ENCODE peak calls at places on chromosome 9, in four cellular contexts. One of them, this sample, is unnamed. For H3K9me1, the result is how much of the 10 kb centered on the place peaks cover.

GRCh38 chr9:3238241-3238640 is 287.6 kb downstream of the RFX3 start:
- DNase-seq in IMR-90: peak
- DNase-seq in endothelial cell of umbilical vein: no peak
- DNase-seq in K562: no peak
- DNase-seq in this sample: no peak

GRCh38 chr9:130732131-130732530 is 38.6 kb downstream of the EXOSC2 start:
- DNase-seq in IMR-90: peak
- DNase-seq in endothelial cell of umbilical vein: peak
- DNase-seq in K562: peak
- DNase-seq in this sample: no peak

GRCh38 chr9:14710804-14711203 is 11.7 kb downstream of the CER1 start:
- DNase-seq in IMR-90: peak
- DNase-seq in endothelial cell of umbilical vein: no peak
- DNase-seq in K562: no peak
- DNase-seq in this sample: peak

GRCh38 chr9:33868430-33869000 is 51.6 kb downstream of the UBE2R2 start:
- DNase-seq in IMR-90: peak
- DNase-seq in endothelial cell of umbilical vein: peak
- DNase-seq in K562: no peak
- DNase-seq in this sample: no peak

GRCh38 chr9:123268950-123269302 is 540 bp upstream of the STRBP start:
- DNase-seq in IMR-90: no peak
- DNase-seq in endothelial cell of umbilical vein: no peak
- DNase-seq in K562: no peak
- DNase-seq in this sample: no peak

GRCh38 chr9:109477269-109478203 is 20.6 kb downstream of the PTPN3 start:
- DNase-seq in IMR-90: no peak
- DNase-seq in endothelial cell of umbilical vein: no peak
- DNase-seq in K562: no peak
- DNase-seq in this sample: no peak

GRCh38 chr9:129630967-129631672 is 5.2 kb downstream of the NTMT1 start:
- DNase-seq in IMR-90: peak
- DNase-seq in endothelial cell of umbilical vein: no peak
- DNase-seq in K562: no peak
- DNase-seq in this sample: no peak

GRCh38 chr9:129206921-129207320 is 28.9 kb upstream of the IER5L start:
- DNase-seq in IMR-90: no peak
- DNase-seq in endothelial cell of umbilical vein: no peak
- DNase-seq in K562: no peak
- DNase-seq in this sample: no peak

GRCh38 chr9:114098660-114099522 is at the start of gene KIF12:
- DNase-seq in IMR-90: no peak
- DNase-seq in endothelial cell of umbilical vein: no peak
- DNase-seq in K562: peak
- DNase-seq in this sample: no peak

GRCh38 chr9:129568560-129569505 is 52.1 kb downstream of the C9orf50 start:
- DNase-seq in IMR-90: no peak
- DNase-seq in endothelial cell of umbilical vein: no peak
- DNase-seq in K562: peak
- DNase-seq in this sample: no peak

GRCh38 chr9:35553670-35554543 is 51.2 kb upstream of the TESK1 start:
- DNase-seq in IMR-90: peak
- DNase-seq in endothelial cell of umbilical vein: peak
- DNase-seq in K562: peak
- DNase-seq in this sample: no peak

GRCh38 chr9:20835364-20836286 is 151.6 kb downstream of the FOCAD start:
- DNase-seq in IMR-90: peak
- DNase-seq in endothelial cell of umbilical vein: no peak
- DNase-seq in K562: no peak
- DNase-seq in this sample: no peak

GRCh38 chr9:93127395-93127911 is 6.6 kb downstream of the NINJ1 start:
- DNase-seq in IMR-90: no peak
- DNase-seq in endothelial cell of umbilical vein: no peak
- DNase-seq in K562: no peak
- DNase-seq in this sample: no peak

GRCh38 chr9:109159583-109159982 is 7.5 kb downstream of the FRRS1L start:
- DNase-seq in IMR-90: no peak
- DNase-seq in endothelial cell of umbilical vein: no peak
- DNase-seq in K562: no peak
- DNase-seq in this sample: no peak

GRCh38 chr9:78763424-78763823 is 466.5 kb downstream of the PSAT1 start:
- DNase-seq in IMR-90: no peak
- DNase-seq in endothelial cell of umbilical vein: no peak
- DNase-seq in K562: no peak
- DNase-seq in this sample: no peak

GRCh38 chr9:112863214-112863613 is 27.5 kb downstream of the SLC46A2 start:
- DNase-seq in IMR-90: peak
- DNase-seq in endothelial cell of umbilical vein: no peak
- DNase-seq in K562: no peak
- DNase-seq in this sample: no peak

GRCh38 chr9:71774917-71775316 is 6.6 kb upstream of the CEMIP2 start:
- DNase-seq in IMR-90: no peak
- DNase-seq in endothelial cell of umbilical vein: no peak
- DNase-seq in K562: no peak
- DNase-seq in this sample: no peak

GRCh38 chr9:109110326-109111014 is 9.3 kb downstream of the TMEM245 start:
- DNase-seq in IMR-90: peak
- DNase-seq in endothelial cell of umbilical vein: peak
- DNase-seq in K562: no peak
- DNase-seq in this sample: no peak

GRCh38 chr9:12554636-12555035 is 138.5 kb upstream of the TYRP1 start:
- DNase-seq in IMR-90: peak
- DNase-seq in endothelial cell of umbilical vein: peak
- DNase-seq in K562: no peak
- DNase-seq in this sample: no peak

GRCh38 chr9:115208503-115208902 is 90.5 kb upstream of the TNC start:
- DNase-seq in IMR-90: peak
- DNase-seq in endothelial cell of umbilical vein: no peak
- DNase-seq in K562: no peak
- DNase-seq in this sample: no peak

GRCh38 chr9:72932669-72933068 is 20.2 kb downstream of the ALDH1A1 start:
- DNase-seq in IMR-90: no peak
- DNase-seq in endothelial cell of umbilical vein: no peak
- DNase-seq in K562: no peak
- DNase-seq in this sample: no peak

GRCh38 chr9:134361426-134361825 is 35.2 kb downstream of the RXRA start:
- DNase-seq in IMR-90: no peak
- DNase-seq in endothelial cell of umbilical vein: no peak
- DNase-seq in K562: no peak
- DNase-seq in this sample: no peak

GRCh38 chr9:34659592-34660253 is 2.7 kb downstream of the CCL27 start:
- DNase-seq in IMR-90: peak
- DNase-seq in endothelial cell of umbilical vein: no peak
- DNase-seq in K562: no peak
- DNase-seq in this sample: peak

GRCh38 chr9:97563458-97564135 is 62.1 kb downstream of the TMOD1 start:
- DNase-seq in IMR-90: no peak
- DNase-seq in endothelial cell of umbilical vein: peak
- DNase-seq in K562: no peak
- DNase-seq in this sample: no peak

GRCh38 chr9:108972626-108973209 is 38.5 kb downstream of the ABITRAM start:
- DNase-seq in IMR-90: peak
- DNase-seq in endothelial cell of umbilical vein: no peak
- DNase-seq in K562: no peak
- DNase-seq in this sample: no peak

GRCh38 chr9:69585571-69585970 is 86.6 kb downstream of the APBA1 start:
- DNase-seq in IMR-90: no peak
- DNase-seq in endothelial cell of umbilical vein: no peak
- DNase-seq in K562: no peak
- DNase-seq in this sample: no peak

GRCh38 chr9:113580041-113580953 is 116.8 kb downstream of the RGS3 start:
- DNase-seq in IMR-90: peak
- DNase-seq in endothelial cell of umbilical vein: peak
- DNase-seq in K562: no peak
- DNase-seq in this sample: no peak

GRCh38 chr9:113677057-113677456 is 199.1 kb upstream of the ZNF618 start:
- DNase-seq in IMR-90: no peak
- DNase-seq in endothelial cell of umbilical vein: no peak
- DNase-seq in K562: no peak
- DNase-seq in this sample: no peak

GRCh38 chr9:23342296-23342695 is 483.7 kb downstream of the ELAVL2 start:
- DNase-seq in IMR-90: no peak
- DNase-seq in endothelial cell of umbilical vein: peak
- DNase-seq in K562: no peak
- DNase-seq in this sample: no peak

GRCh38 chr9:76900884-76901440 is 5.0 kb downstream of the PRUNE2 start:
- DNase-seq in IMR-90: no peak
- DNase-seq in endothelial cell of umbilical vein: no peak
- DNase-seq in K562: no peak
- DNase-seq in this sample: no peak

GRCh38 chr9:33234511-33235467 is 5.2 kb upstream of the SPINK4 start:
- DNase-seq in IMR-90: peak
- DNase-seq in endothelial cell of umbilical vein: no peak
- DNase-seq in K562: no peak
- DNase-seq in this sample: no peak

GRCh38 chr9:95609426-95609825 is 92.7 kb upstream of the PTCH1 start:
- DNase-seq in IMR-90: no peak
- DNase-seq in endothelial cell of umbilical vein: no peak
- DNase-seq in K562: no peak
- DNase-seq in this sample: no peak

GRCh38 chr9:92954886-92955285 is 7.6 kb downstream of the FGD3 start:
- DNase-seq in IMR-90: no peak
- DNase-seq in endothelial cell of umbilical vein: no peak
- DNase-seq in K562: no peak
- DNase-seq in this sample: no peak

GRCh38 chr9:75699017-75699416 is 191.5 kb upstream of the PCSK5 start:
- DNase-seq in IMR-90: no peak
- DNase-seq in endothelial cell of umbilical vein: no peak
- DNase-seq in K562: no peak
- DNase-seq in this sample: no peak

GRCh38 chr9:12790883-12791282 is 16.1 kb downstream of the LURAP1L start:
- DNase-seq in IMR-90: no peak
- DNase-seq in endothelial cell of umbilical vein: no peak
- DNase-seq in K562: no peak
- DNase-seq in this sample: no peak

GRCh38 chr9:27385606-27386005 is 88.7 kb upstream of the EQTN start:
- DNase-seq in IMR-90: no peak
- DNase-seq in endothelial cell of umbilical vein: no peak
- DNase-seq in K562: no peak
- DNase-seq in this sample: no peak

GRCh38 chr9:5416962-5417361 is 20.8 kb downstream of the PLGRKT start:
- DNase-seq in IMR-90: no peak
- DNase-seq in endothelial cell of umbilical vein: no peak
- DNase-seq in K562: no peak
- DNase-seq in this sample: no peak

GRCh38 chr9:130780865-130781504 is 54.1 kb upstream of the ABL1 start:
- DNase-seq in IMR-90: peak
- DNase-seq in endothelial cell of umbilical vein: no peak
- DNase-seq in K562: no peak
- DNase-seq in this sample: no peak

GRCh38 chr9:21933865-21934264 is 60.3 kb downstream of the CDKN2A start:
- DNase-seq in IMR-90: peak
- DNase-seq in endothelial cell of umbilical vein: no peak
- DNase-seq in K562: no peak
- DNase-seq in this sample: no peak

GRCh38 chr9:94804917-94805544 is 78.5 kb downstream of the AOPEP start:
- DNase-seq in IMR-90: no peak
- DNase-seq in endothelial cell of umbilical vein: peak
- DNase-seq in K562: no peak
- DNase-seq in this sample: no peak

GRCh38 chr9:91261417-91261816 is 100.3 kb downstream of the AUH start:
- DNase-seq in IMR-90: no peak
- DNase-seq in endothelial cell of umbilical vein: no peak
- DNase-seq in K562: no peak
- DNase-seq in this sample: no peak
- H2AFZ ChIP-seq in IMR-90: no peak
- H2AFZ ChIP-seq in endothelial cell of umbilical vein: no peak
- H2AFZ ChIP-seq in K562: no peak
- H2AFZ ChIP-seq in this sample: no peak

DNA sequence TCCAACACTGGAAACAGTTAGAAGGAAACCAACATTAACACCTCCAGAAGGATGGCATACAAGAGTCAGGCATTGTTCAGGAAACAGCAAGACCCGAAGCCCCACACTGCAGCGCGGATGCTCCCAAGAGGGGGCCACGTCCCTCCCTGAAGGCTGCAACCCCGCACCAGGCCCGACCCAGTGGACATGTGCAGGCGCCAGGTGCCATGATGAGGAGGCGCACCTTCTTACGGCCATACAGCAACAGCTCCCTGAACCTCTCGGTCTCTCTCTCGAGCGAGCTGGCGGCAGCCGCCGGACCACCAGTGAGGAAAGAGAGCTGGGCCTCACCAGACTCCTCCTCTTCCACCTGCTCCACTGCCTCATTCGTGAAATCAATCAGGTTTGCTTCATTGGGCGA is 20.2 kb downstream of the SEC16A start:
- DNase-seq in IMR-90: no peak
- DNase-seq in endothelial cell of umbilical vein: no peak
- DNase-seq in K562: no peak
- DNase-seq in this sample: no peak
- H3K9me1 ChIP-seq in IMR-90: under half
- H3K9me1 ChIP-seq in endothelial cell of umbilical vein: under half
- H3K9me1 ChIP-seq in K562: under half
- H3K9me1 ChIP-seq in this sample: under half

GRCh38 chr9:36728651-36729520 is 156.2 kb downstream of the MELK start:
- DNase-seq in IMR-90: peak
- DNase-seq in endothelial cell of umbilical vein: peak
- DNase-seq in K562: peak
- DNase-seq in this sample: peak
- TF ChIP-seq CTCF in IMR-90: peak
- TF ChIP-seq CTCF in endothelial cell of umbilical vein: peak
- TF ChIP-seq CTCF in K562: peak
- TF ChIP-seq CTCF in this sample: peak

GRCh38 chr9:110752766-110753165 is 84.2 kb downstream of the MUSK start:
- DNase-seq in IMR-90: peak
- DNase-seq in endothelial cell of umbilical vein: peak
- DNase-seq in K562: no peak
- DNase-seq in this sample: peak
- H2AFZ ChIP-seq in IMR-90: peak
- H2AFZ ChIP-seq in endothelial cell of umbilical vein: peak
- H2AFZ ChIP-seq in K562: no peak
- H2AFZ ChIP-seq in this sample: no peak

GRCh38 chr9:7358876-7359275 is 440.7 kb downstream of the DMAC1 start:
- DNase-seq in IMR-90: no peak
- DNase-seq in endothelial cell of umbilical vein: no peak
- DNase-seq in K562: no peak
- DNase-seq in this sample: no peak

GRCh38 chr9:7360513-7360912 is 439.1 kb downstream of the DMAC1 start:
- DNase-seq in IMR-90: no peak
- DNase-seq in endothelial cell of umbilical vein: no peak
- DNase-seq in K562: peak
- DNase-seq in this sample: no peak

DNA sequence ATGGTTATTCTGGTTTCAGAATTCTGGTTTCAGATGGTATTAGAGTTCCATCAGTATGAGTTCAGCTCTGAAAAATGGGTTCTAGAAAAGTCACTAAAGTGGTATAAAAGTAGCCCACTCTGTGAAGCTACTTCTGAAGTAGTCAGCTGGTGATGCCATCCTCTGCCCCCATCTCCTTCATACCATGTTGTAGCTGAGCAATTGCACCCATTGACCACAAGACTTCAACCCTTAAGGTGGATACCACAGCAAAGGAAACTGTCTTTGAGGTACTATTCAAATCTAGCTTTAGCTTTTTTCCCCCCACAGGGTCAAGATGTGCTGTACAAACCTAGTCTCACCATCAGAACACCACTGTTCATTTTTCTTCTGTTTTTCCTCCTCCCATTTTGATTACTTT is 444.9 kb downstream of the DMAC1 start:
- DNase-seq in IMR-90: no peak
- DNase-seq in endothelial cell of umbilical vein: no peak
- DNase-seq in K562: no peak
- DNase-seq in this sample: no peak
- H3K9me1 ChIP-seq in IMR-90: under half
- H3K9me1 ChIP-seq in endothelial cell of umbilical vein: under half
- H3K9me1 ChIP-seq in K562: under half
- H3K9me1 ChIP-seq in this sample: under half